ENCODE peak calls at places on chromosomes 12 and 14, in four cellular contexts. J, G, V and D are unnamed samples.

GRCh38 chr12:130147875-130148596 is 14.2 kb upstream of the FZD10 start:
- DNase-seq in G (no peak), V (no peak), J (no peak), D (no peak)

GRCh38 chr12:6434205-6435180 is 10.3 kb upstream of the CD27 start:
- DNase-seq in J (peak), G (no peak), V (no peak), D (no peak)

GRCh38 chr12:92719674-92720073 is 16.9 kb downstream of the PLEKHG7 start:
- DNase-seq in G (no peak), J (no peak), V (no peak), D (no peak)

GRCh38 chr12:105281694-105282049 is 45.7 kb upstream of the APPL2 start:
- DNase-seq in V (peak), G (no peak), J (no peak), D (no peak)

GRCh38 chr12:127363392-127363791 is 903.6 kb upstream of the TMEM132C start:
- DNase-seq in G (no peak), V (peak), J (no peak), D (no peak)

GRCh38 chr12:77220586-77220985 is 155.2 kb upstream of the E2F7 start:
- DNase-seq in J (no peak), G (no peak), V (no peak), D (no peak)

GRCh38 chr14:60161176-60162107 is 3.8 kb downstream of the DHRS7 start:
- DNase-seq in J (no peak), G (no peak), V (peak), D (no peak)

GRCh38 chr12:65121049-65121955 is at the start of gene WIF1:
- DNase-seq in V (peak), J (peak), G (peak), D (no peak)

GRCh38 chr14:79605863-79606262 is 605.4 kb downstream of the DIO2 start:
- DNase-seq in J (no peak), V (no peak), G (no peak), D (no peak)

GRCh38 chr12:132275110-132275531 is 54.3 kb downstream of the GALNT9 start:
- DNase-seq in V (peak), J (no peak), G (no peak), D (no peak)

DNA sequence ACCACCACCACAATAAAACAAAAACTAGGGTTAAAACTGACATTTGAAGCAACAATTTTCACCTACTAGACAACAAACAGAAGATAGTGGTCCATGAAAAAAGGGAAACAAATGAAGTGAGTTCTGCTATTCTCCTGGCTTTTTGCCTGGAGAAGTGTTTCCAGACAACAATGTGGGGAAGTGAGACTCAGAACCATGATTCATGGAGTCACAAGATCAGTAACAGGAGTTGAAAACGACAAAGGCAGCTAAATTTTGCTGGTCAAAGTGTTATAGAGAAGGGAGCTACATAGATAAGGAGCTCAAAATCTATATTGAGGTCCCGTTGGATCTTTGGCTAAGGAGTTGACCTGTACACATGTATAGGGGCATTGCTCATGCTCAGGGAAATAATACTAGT is 475.3 kb downstream of the TRHDE start:
- DNase-seq in J (no peak), V (no peak), G (no peak), D (no peak)
- H3K27ac ChIP-seq in J (no peak), V (no peak), G (no peak), D (no peak)

DNA sequence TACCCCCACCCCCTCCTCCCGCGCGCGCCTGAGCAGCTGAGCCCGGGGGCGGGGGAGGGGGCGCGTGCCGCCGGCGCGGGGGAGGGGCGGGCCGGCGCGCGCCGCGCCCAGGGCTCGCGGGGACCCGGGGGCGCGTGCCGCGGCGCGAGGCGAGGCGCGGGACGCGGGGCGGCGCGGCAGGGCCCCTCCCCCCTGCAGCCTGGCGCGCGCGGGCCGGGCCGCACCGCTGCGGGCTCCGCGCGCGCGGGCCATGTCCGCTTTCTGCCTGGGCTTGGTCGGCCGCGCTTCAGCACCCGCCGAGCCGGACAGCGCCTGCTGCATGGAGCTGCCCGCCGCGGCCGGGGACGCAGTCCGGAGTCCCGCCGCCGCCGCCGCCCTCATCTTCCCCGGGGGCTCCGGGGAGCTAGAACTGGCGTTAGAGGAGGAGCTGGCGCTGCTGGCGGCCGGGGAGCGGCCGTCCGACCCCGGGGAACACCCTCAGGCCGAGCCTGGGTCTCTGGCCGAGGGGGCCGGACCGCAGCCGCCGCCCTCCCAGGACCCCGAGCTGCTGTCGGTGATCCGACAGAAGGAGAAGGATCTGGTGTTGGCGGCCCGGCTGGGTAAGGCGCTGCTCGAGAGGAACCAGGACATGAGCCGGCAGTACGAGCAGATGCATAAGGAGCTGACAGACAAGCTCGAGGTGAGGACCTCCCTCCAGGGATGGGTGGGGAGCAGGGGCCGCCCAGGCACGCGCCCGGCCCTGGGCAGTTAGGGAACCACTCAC is 764 bp downstream of the BICDL1 start:
- DNase-seq in V (peak), J (peak), G (peak), D (peak)
- H3K27ac ChIP-seq in V (no peak), J (no peak), G (peak), D (peak)

GRCh38 chr12:3550839-3551238 is 59.8 kb downstream of the PRMT8 start:
- DNase-seq in G (no peak), J (no peak), V (no peak), D (no peak)
- H3K27ac ChIP-seq in G (no peak), J (no peak), V (no peak), D (no peak)

DNA sequence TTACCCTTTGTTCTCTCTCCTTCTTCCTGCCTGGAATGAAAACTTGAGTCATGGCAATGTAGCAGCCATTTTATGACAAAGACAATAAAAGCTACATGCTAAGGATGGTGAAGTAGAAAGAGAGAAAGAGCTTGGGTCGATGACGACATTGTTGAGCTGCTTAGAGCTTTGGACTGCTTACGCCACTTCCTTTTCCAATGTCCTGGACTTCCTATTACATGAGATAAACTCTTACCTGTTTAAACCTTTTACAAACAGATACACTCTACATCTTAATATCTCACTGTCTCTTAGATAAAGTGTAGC is 70.1 kb downstream of the PEBP1 start:
- DNase-seq in V (no peak), G (no peak), J (no peak), D (no peak)
- H3K27ac ChIP-seq in V (no peak), G (no peak), J (no peak), D (no peak)

GRCh38 chr14:93957333-93957710 is 19.0 kb downstream of the ASB2 start:
- DNase-seq in G (no peak), V (no peak), J (no peak), D (no peak)
- H3K27ac ChIP-seq in G (no peak), V (no peak), J (no peak), D (peak)

GRCh38 chr12:124418791-124419190 is 123.9 kb downstream of the RFLNA start:
- DNase-seq in G (no peak), J (peak), V (no peak), D (no peak)
- H3K27ac ChIP-seq in G (no peak), J (peak), V (no peak), D (no peak)

DNA sequence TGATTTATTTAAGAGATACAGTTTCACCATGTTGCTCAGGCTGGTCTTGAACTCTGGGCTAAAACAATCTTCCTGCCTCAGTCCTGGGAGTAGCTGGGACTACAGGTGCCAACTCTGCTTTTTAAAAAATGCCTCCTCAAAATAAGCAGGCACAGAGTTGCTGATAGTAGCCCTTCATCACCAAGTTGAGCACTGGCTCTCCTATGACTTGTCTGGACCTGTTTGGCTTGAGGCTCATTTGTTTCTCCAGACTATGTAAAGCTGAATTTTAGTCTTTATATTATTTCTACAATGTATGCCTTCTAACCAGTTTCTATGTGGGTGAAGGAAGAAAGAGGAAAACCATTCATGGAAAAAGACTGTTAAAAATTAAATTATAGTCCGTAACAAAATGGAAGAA is 39.5 kb upstream of the RAD51AP1 start:
- DNase-seq in G (no peak), V (no peak), J (no peak), D (no peak)
- H3K27ac ChIP-seq in G (no peak), V (no peak), J (no peak), D (no peak)

DNA sequence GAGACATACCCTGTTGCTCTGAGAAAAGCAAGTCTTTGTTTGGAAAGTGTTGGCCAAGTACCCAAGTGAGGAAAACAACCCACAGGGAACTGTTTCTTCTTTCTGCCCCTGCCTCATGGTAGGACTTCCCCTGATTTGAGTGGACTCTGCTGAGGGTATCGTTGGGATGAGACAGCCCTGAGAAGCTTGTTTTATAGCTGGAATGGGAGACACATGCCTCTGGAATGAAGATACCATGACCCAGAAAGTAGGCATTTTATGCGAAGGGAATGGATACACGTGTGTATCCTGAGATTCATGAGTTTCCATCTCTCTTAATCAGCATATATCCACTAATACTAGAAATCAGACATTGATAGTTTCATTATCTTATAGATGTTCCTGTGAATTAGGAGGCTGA is 382.3 kb downstream of the ATP23 start:
- DNase-seq in G (no peak), J (no peak), V (no peak), D (no peak)
- H3K27ac ChIP-seq in G (no peak), J (no peak), V (no peak), D (no peak)